ENCODE peak calls at places on chromosomes 7 and 10, in eight cellular contexts. G is GM12865; U is activated T-cell treated with anti-CD3 and anti-CD28 coated beads for 1 hour; Q is activated CD4-positive, CD25-positive, alpha-beta regulatory T cell treated with anti-CD3 and anti-CD28 coated beads, Interleukin-2, amount 50 U/mL, for 16 hours; H is sigmoid colon; I is IMR-90; T is fibroblast of the conjunctiva; S is GM12892. A is an unnamed sample.

GRCh38 chr7:17142831-17143541 is 155.5 kb upstream of the AHR start:
- DNase-seq in G (no peak), S (no peak), T (no peak), U (no peak), Q (no peak), I (peak; percentile 33), H (no peak), A (no peak)

GRCh38 chr10:100100651-100101525 is 19.2 kb upstream of the CPN1 start:
- DNase-seq in S (no peak), T (no peak), I (peak; percentile 42), U (no peak), G (peak; percentile 26), H (no peak), Q (no peak), A (no peak)

GRCh38 chr7:37234928-37235327 is 213.7 kb downstream of the ELMO1 start:
- DNase-seq in T (no peak), H (no peak), S (no peak), I (no peak), Q (no peak), U (no peak), G (peak; percentile 39), A (no peak)

GRCh38 chr10:96264938-96265337 is 6.4 kb downstream of the BLNK start:
- DNase-seq in U (no peak), I (no peak), G (no peak), H (no peak), Q (no peak), S (no peak), T (no peak), A (no peak)

GRCh38 chr7:43535031-43535451 is 47.9 kb upstream of the STK17A start:
- DNase-seq in S (no peak), I (no peak), H (no peak), Q (no peak), T (peak; percentile 47), U (no peak), G (no peak), A (no peak)

GRCh38 chr7:44678468-44679179 is 70.0 kb upstream of the ZMIZ2 start:
- DNase-seq in Q (no peak), U (no peak), T (peak; percentile 64), S (no peak), H (no peak), I (peak; percentile 86), G (no peak), A (no peak)

GRCh38 chr10:124550305-124551034 is 88.8 kb downstream of the LHPP start:
- DNase-seq in Q (no peak), G (no peak), H (no peak), I (no peak), T (no peak), U (no peak), S (no peak), A (no peak)

GRCh38 chr7:34011017-34011680 is 105.8 kb downstream of the BMPER start:
- DNase-seq in G (no peak), Q (no peak), U (no peak), I (peak; percentile 48), H (no peak), T (no peak), S (no peak), A (no peak)

A was measured in NCI-H774.